ENCODE peak calls at places on chromosomes 11 and 22, in seven cellular contexts. D is stimulated activated CD4-positive, alpha-beta T cell treated with anti-CD3 and anti-CD28 coated beads, Interleukin-4, amount 100 ng/mL, for 24 hours; Y is activated CD4-positive, alpha-beta memory T cell treated with anti-CD3 and anti-CD28 coated beads for 36 hours; O is OCI-LY7; L is tibial artery; V is activated CD4-positive, alpha-beta T cell treated with anti-CD3 and anti-CD28 coated beads, Interleukin-2, amount 10 ng/mL, durations not matched to agents 7 days and 5 days; S is cardiac muscle cell. M is an unnamed sample.

GRCh38 chr22:19937616-19938473 is 3.7 kb upstream of the COMT start:
- DNase-seq in D (no peak), Y (no peak), O (no peak), L (no peak), V (no peak), S (no peak), M (peak; percentile 30)

GRCh38 chr22:50531546-50532352 is 1.9 kb upstream of the TYMP start:
- DNase-seq in D (peak; percentile 69), Y (peak; percentile 87), O (peak; percentile 72), L (peak; percentile 81), V (peak; percentile 79), S (peak; percentile 64), M (peak; percentile 95)

GRCh38 chr22:26585104-26585790 is 4.7 kb downstream of the TPST2 start:
- DNase-seq in D (no peak), Y (no peak), O (no peak), L (peak; percentile 45), V (no peak), S (peak; percentile 39), M (peak; percentile 86)

GRCh38 chr11:107591446-107592236 is 694 bp downstream of the ELMOD1 start:
- DNase-seq in D (peak; percentile 38), Y (peak; percentile 66), O (no peak), L (no peak), V (peak; percentile 8), S (peak; percentile 50), M (no peak)

GRCh38 chr22:48886604-48887393 is 940.9 kb downstream of the BRD1 start:
- DNase-seq in D (no peak), Y (no peak), O (no peak), L (peak; percentile 17), V (no peak), S (no peak), M (peak; percentile 80)

GRCh38 chr11:124937336-124937935 is 1.6 kb upstream of the HEPACAM start:
- DNase-seq in D (no peak), Y (no peak), O (no peak), L (no peak), V (no peak), S (no peak), M (no peak)

GRCh38 chr22:45142376-45142775 is 21.3 kb upstream of the NUP50 start:
- DNase-seq in D (no peak), Y (no peak), O (no peak), L (no peak), V (no peak), S (no peak), M (no peak)

GRCh38 chr11:45336136-45336535 is 50.0 kb upstream of the SYT13 start:
- DNase-seq in D (no peak), Y (no peak), O (peak; percentile 45), L (no peak), V (no peak), S (no peak), M (no peak)

GRCh38 chr11:83194284-83195175 is 1.0 kb downstream of the ANKRD42 start:
- DNase-seq in D (peak; percentile 55), Y (peak; percentile 72), O (peak; percentile 56), L (peak; percentile 79), V (peak; percentile 74), S (peak; percentile 55), M (peak; percentile 94)

GRCh38 chr22:35648066-35649025 is at the start of gene APOL6:
- DNase-seq in D (peak; percentile 75), Y (peak; percentile 79), O (peak; percentile 81), L (no peak), V (peak; percentile 84), S (no peak), M (no peak)

GRCh38 chr22:42271906-42272305 is 1.5 kb upstream of the TCF20 start:
- DNase-seq in D (no peak), Y (no peak), O (no peak), L (no peak), V (no peak), S (no peak), M (no peak)

GRCh38 chr11:13669544-13670488 is 1.3 kb downstream of the FAR1 start:
- DNase-seq in D (peak; percentile 8), Y (peak; percentile 29), O (peak; percentile 11), L (no peak), V (no peak), S (no peak), M (no peak)

GRCh38 chr22:32016081-32016480 is 27.0 kb upstream of the SLC5A1 start:
- DNase-seq in D (no peak), Y (no peak), O (no peak), L (no peak), V (no peak), S (no peak), M (no peak)